ENCODE peak calls at places on chromosomes 6 and 20, in seven cellular contexts. One of them, this sample, is unnamed.

GRCh38 chr6:136608991-136609390 is 58.8 kb upstream of the MAP7 start:
- DNase-seq in activated CD4-positive, alpha-beta T cell treated with anti-CD3 and anti-CD28 coated beads for 1 hour: no peak
- DNase-seq in left lung: no peak
- DNase-seq in AG08396: peak
- DNase-seq in fibroblast of the conjunctiva: no peak
- DNase-seq in HTR-8/SVneo: no peak
- DNase-seq in GM13977: no peak
- DNase-seq in this sample: no peak

GRCh38 chr6:82144852-82145332 is 102.7 kb downstream of the IBTK start:
- DNase-seq in HTR-8/SVneo: peak
- DNase-seq in activated CD4-positive, alpha-beta T cell treated with anti-CD3 and anti-CD28 coated beads for 1 hour: no peak
- DNase-seq in fibroblast of the conjunctiva: peak
- DNase-seq in AG08396: peak
- DNase-seq in left lung: no peak
- DNase-seq in GM13977: no peak
- DNase-seq in this sample: no peak

GRCh38 chr20:58746551-58747399 is 54.2 kb downstream of the NPEPL1 start:
- DNase-seq in AG08396: no peak
- DNase-seq in fibroblast of the conjunctiva: no peak
- DNase-seq in HTR-8/SVneo: no peak
- DNase-seq in left lung: no peak
- DNase-seq in GM13977: no peak
- DNase-seq in activated CD4-positive, alpha-beta T cell treated with anti-CD3 and anti-CD28 coated beads for 1 hour: no peak
- DNase-seq in this sample: no peak

GRCh38 chr6:39322306-39322850 is at the start of gene KCNK16:
- DNase-seq in fibroblast of the conjunctiva: no peak
- DNase-seq in HTR-8/SVneo: no peak
- DNase-seq in activated CD4-positive, alpha-beta T cell treated with anti-CD3 and anti-CD28 coated beads for 1 hour: no peak
- DNase-seq in GM13977: no peak
- DNase-seq in AG08396: no peak
- DNase-seq in left lung: no peak
- DNase-seq in this sample: no peak

GRCh38 chr20:37179671-37180524 is 550 bp upstream of the MROH8 start:
- DNase-seq in activated CD4-positive, alpha-beta T cell treated with anti-CD3 and anti-CD28 coated beads for 1 hour: no peak
- DNase-seq in fibroblast of the conjunctiva: no peak
- DNase-seq in HTR-8/SVneo: peak
- DNase-seq in GM13977: no peak
- DNase-seq in AG08396: peak
- DNase-seq in left lung: no peak
- DNase-seq in this sample: no peak

GRCh38 chr6:56091159-56091869 is 156.1 kb downstream of the COL21A1 start:
- DNase-seq in HTR-8/SVneo: peak
- DNase-seq in fibroblast of the conjunctiva: peak
- DNase-seq in left lung: no peak
- DNase-seq in AG08396: peak
- DNase-seq in activated CD4-positive, alpha-beta T cell treated with anti-CD3 and anti-CD28 coated beads for 1 hour: no peak
- DNase-seq in GM13977: no peak
- DNase-seq in this sample: no peak

GRCh38 chr20:50257860-50258259 is 67.2 kb downstream of the CEBPB start:
- DNase-seq in AG08396: no peak
- DNase-seq in HTR-8/SVneo: no peak
- DNase-seq in activated CD4-positive, alpha-beta T cell treated with anti-CD3 and anti-CD28 coated beads for 1 hour: no peak
- DNase-seq in fibroblast of the conjunctiva: no peak
- DNase-seq in left lung: no peak
- DNase-seq in GM13977: no peak
- DNase-seq in this sample: no peak

GRCh38 chr6:5851261-5851757 is 155.4 kb downstream of the NRN1 start:
- DNase-seq in HTR-8/SVneo: no peak
- DNase-seq in AG08396: peak
- DNase-seq in activated CD4-positive, alpha-beta T cell treated with anti-CD3 and anti-CD28 coated beads for 1 hour: peak
- DNase-seq in fibroblast of the conjunctiva: peak
- DNase-seq in GM13977: peak
- DNase-seq in left lung: peak
- DNase-seq in this sample: peak

GRCh38 chr20:48640871-48641270 is 186.9 kb downstream of the PREX1 start:
- DNase-seq in HTR-8/SVneo: no peak
- DNase-seq in AG08396: no peak
- DNase-seq in GM13977: no peak
- DNase-seq in left lung: no peak
- DNase-seq in fibroblast of the conjunctiva: no peak
- DNase-seq in activated CD4-positive, alpha-beta T cell treated with anti-CD3 and anti-CD28 coated beads for 1 hour: no peak
- DNase-seq in this sample: no peak